ENCODE peak calls at places on chromosome 1, in six cellular contexts. W is pancreas, G is DND-41, I is GM23338, Q is small intestine, X is neural progenitor cell. J is an unnamed sample. For H3K4me1, the result is how much of the 10 kb centered on the place peaks cover.

GRCh38 chr1:3745590-3746381 is 6.5 kb upstream of the CCDC27 start:
- DNase-seq in W (no peak), G (no peak), I (no peak), Q (no peak), X (no peak), J (no peak)

GRCh38 chr1:173413271-173413707 is 63.8 kb upstream of the PRDX6 start:
- DNase-seq in W (no peak), G (no peak), I (no peak), Q (no peak), X (no peak), J (no peak)

GRCh38 chr1:80498673-80499072 is 1302.1 kb upstream of the ADGRL2 start:
- DNase-seq in W (no peak), G (no peak), I (no peak), Q (no peak), X (no peak), J (no peak)

GRCh38 chr1:32894681-32895080 is 6.5 kb downstream of the TMEM54 start:
- DNase-seq in W (no peak), G (no peak), I (no peak), Q (no peak), X (peak), J (no peak)

GRCh38 chr1:176880954-176881595 is 283.4 kb downstream of the ASTN1 start:
- DNase-seq in W (peak), G (peak), I (peak), Q (peak), X (peak), J (no peak)

GRCh38 chr1:902023-902422 is 21.7 kb upstream of the SAMD11 start:
- DNase-seq in W (no peak), G (no peak), I (no peak), Q (no peak), X (no peak), J (no peak)

GRCh38 chr1:219347843-219348475 is 174.3 kb downstream of the LYPLAL1 start:
- DNase-seq in W (peak), G (no peak), I (no peak), Q (no peak), X (no peak), J (no peak)

GRCh38 chr1:114353233-114353632 is 157.8 kb downstream of the TRIM33 start:
- DNase-seq in W (peak), G (peak), I (peak), Q (no peak), X (no peak), J (no peak)

GRCh38 chr1:245807306-245807705 is 652.5 kb downstream of the KIF26B start:
- DNase-seq in W (no peak), G (no peak), I (no peak), Q (peak), X (no peak), J (no peak)

GRCh38 chr1:55284856-55285255 is 69.7 kb upstream of the USP24 start:
- DNase-seq in W (peak), G (peak), I (peak), Q (peak), X (peak), J (no peak)

GRCh38 chr1:14485285-14485684 is 113.2 kb upstream of the KAZN start:
- DNase-seq in W (no peak), G (no peak), I (no peak), Q (no peak), X (no peak), J (no peak)

GRCh38 chr1:83900530-83900929 is 98.4 kb downstream of the TTLL7 start:
- DNase-seq in W (no peak), G (no peak), I (no peak), Q (no peak), X (no peak), J (no peak)

GRCh38 chr1:78223417-78224215 is 177.8 kb downstream of the GIPC2 start:
- DNase-seq in W (peak), G (no peak), I (no peak), Q (no peak), X (no peak), J (no peak)

GRCh38 chr1:110482662-110483307 is 31.8 kb downstream of the PROK1 start:
- DNase-seq in W (no peak), G (no peak), I (peak), Q (no peak), X (no peak), J (no peak)

GRCh38 chr1:109777436-109777835 is 13.7 kb upstream of the EPS8L3 start:
- DNase-seq in W (no peak), G (no peak), I (no peak), Q (no peak), X (no peak), J (no peak)

GRCh38 chr1:41501581-41501980 is 17.1 kb upstream of the EDN2 start:
- DNase-seq in W (peak), G (no peak), I (no peak), Q (peak), X (no peak), J (no peak)

GRCh38 chr1:26126321-26127084 is 14.9 kb downstream of the PDIK1L start:
- DNase-seq in W (no peak), G (peak), I (no peak), Q (peak), X (no peak), J (peak)

GRCh38 chr1:150765229-150765976 is at the start of gene CTSS:
- DNase-seq in W (no peak), G (no peak), I (no peak), Q (peak), X (no peak), J (peak)

GRCh38 chr1:70211536-70211935 is 6.2 kb upstream of the LRRC40 start:
- DNase-seq in W (no peak), G (no peak), I (no peak), Q (no peak), X (no peak), J (no peak)
- H3K4me1 ChIP-seq in W (under half), G (under half), I (under half), Q (under half), X (under half), J (under half)

GRCh38 chr1:214917081-214917635 is 165.4 kb upstream of the KCNK2 start:
- DNase-seq in W (no peak), G (no peak), I (peak), Q (no peak), X (no peak), J (no peak)

DNA sequence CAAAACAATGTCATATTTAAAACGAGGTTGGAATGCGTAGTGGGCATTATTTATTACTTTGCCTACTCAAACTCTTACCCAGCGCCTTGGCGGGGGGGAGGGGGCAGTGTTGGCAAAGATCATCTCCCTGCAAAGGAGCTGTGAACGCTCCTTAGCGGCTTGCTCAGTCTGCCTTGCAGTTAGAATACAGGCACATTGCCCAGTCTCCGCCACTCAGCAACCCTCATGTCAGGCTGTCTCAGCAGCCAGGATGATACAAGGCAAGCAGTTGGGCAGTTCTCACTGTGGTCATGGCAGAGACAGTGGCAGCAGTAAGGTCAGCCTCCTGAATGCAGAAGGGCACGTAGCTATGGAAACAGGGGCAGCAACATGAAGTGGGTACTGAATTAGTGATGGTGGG is 170.4 kb upstream of the KCNK2 start:
- DNase-seq in W (no peak), G (no peak), I (no peak), Q (no peak), X (no peak), J (no peak)
- H3K4me1 ChIP-seq in W (under half), G (under half), I (under half), Q (under half), X (under half), J (under half)

GRCh38 chr1:167483790-167484189 is 34.5 kb downstream of the CD247 start:
- DNase-seq in W (no peak), G (no peak), I (no peak), Q (no peak), X (no peak), J (no peak)

GRCh38 chr1:167486090-167486824 is 32.1 kb downstream of the CD247 start:
- DNase-seq in W (no peak), G (no peak), I (no peak), Q (no peak), X (no peak), J (no peak)

GRCh38 chr1:167482184-167482583 is 36.1 kb downstream of the CD247 start:
- DNase-seq in W (no peak), G (peak), I (no peak), Q (no peak), X (no peak), J (peak)

GRCh38 chr1:167487614-167488013 is 30.7 kb downstream of the CD247 start:
- DNase-seq in W (no peak), G (no peak), I (no peak), Q (no peak), X (no peak), J (no peak)

DNA sequence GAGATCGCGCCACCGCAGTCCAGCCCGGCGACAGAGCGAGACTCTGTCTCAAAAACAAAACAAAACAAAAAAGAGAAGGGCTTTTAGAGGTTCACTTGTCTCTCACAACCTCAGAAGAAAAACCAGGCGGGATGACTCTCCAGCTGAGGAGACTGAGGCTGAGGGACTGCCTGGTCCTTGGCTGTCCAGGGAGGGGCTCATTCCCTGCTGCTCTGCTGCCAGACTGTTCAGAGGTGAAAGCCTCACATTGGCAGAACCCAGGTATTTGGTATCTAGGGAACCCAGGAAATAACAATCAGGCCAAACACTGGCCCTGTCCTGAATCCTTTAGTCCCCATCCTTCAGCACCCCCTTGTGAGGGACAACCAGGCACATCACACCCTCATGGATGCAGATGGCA is 33.6 kb downstream of the CD247 start:
- DNase-seq in W (no peak), G (no peak), I (no peak), Q (no peak), X (no peak), J (no peak)
- H3K4me1 ChIP-seq in W (under half), G (under half), I (under half), Q (under half), X (under half), J (half or more)

DNA sequence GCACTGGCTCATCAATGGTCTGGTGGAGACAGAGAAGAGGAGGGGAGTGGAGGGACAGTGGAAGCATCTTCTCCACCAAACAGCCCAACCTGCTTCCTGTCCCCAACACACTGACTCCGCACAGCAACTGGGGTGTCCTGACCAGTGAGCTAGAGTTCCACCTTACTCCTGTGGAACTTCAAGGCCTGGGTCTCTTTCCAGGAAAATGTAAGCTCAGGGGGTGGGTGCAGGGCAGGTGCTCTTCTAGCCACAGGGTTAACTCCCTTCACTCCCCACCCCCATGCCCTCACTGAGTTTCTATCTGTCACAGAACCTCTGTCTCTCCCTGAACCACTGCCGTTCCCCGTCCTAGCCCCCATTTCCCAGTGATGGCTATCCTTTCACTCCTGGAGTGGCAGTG is 876 bp downstream of the MOB3C start:
- DNase-seq in W (no peak), G (peak), I (no peak), Q (no peak), X (no peak), J (no peak)
- H3K4me1 ChIP-seq in W (under half), G (under half), I (under half), Q (under half), X (under half), J (under half)

DNA sequence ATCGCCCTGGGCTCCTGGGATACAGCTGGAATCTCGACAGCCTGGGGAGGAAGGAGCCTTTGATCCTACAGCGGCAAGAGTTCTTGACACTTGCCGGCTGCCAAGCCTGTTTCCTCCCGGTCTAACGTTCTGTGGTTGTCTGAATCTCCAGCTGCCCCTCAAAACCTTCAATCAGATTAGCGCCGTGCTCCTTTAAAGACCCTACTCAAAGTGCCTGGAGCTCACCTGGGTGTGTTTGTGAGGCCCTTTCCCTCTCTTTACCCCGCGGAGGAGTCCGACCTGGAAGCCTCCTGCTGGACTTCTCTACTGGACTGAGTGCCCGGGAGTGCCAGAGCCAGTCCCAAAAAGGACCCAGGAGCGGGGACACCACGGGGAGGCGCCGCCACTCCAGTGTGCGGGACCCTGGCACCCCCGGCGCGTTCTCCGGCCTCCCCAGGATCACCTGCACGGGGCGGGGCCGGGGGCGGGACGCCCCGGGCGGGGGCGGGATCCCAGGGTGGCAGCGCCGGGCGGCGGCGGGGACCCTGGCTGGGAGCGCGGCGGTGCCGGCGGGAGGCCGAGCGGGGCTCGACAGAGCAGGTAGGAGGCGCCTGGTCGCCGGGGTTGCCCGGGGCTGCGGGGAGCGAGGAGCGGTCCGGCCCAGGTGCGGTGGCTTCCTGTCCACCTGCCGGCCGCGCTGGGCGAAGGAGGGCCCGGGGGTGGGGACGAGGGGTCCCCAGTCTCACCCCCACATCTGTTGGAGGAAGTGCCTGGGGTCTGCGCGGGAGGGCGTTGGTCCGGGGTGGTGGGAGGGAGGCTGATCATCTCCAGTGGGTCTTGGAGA is at the start of gene NCMAP:
- DNase-seq in W (peak), G (no peak), I (peak), Q (peak), X (peak), J (peak)
- H3K4me1 ChIP-seq in W (under half), G (under half), I (under half), Q (under half), X (under half), J (under half)